ENCODE peak calls at places on chromosome 11, in nine cellular contexts. Z, E, M, G, J, F, D, T and R are unnamed samples.

GRCh38 chr11:120001161-120002135 is 136.5 kb downstream of the TRIM29 start:
- DNase-seq in G (peak), Z (no peak), D (no peak), J (no peak), M (no peak), E (no peak), F (no peak), T (no peak), R (no peak)

GRCh38 chr11:132111341-132111740 is 740.9 kb downstream of the NTM start:
- DNase-seq in M (no peak), G (no peak), J (no peak), Z (no peak), E (no peak), T (no peak), D (no peak), F (no peak), R (no peak)

GRCh38 chr11:119734788-119735187 is 5.8 kb upstream of the NECTIN1 start:
- DNase-seq in F (no peak), D (no peak), G (no peak), T (no peak), J (no peak), M (no peak), E (peak), Z (no peak), R (no peak)

GRCh38 chr11:78050964-78051831 is 12.5 kb upstream of the THRSP start:
- DNase-seq in M (no peak), T (peak), E (no peak), G (no peak), D (no peak), Z (no peak), F (no peak), J (no peak), R (no peak)

GRCh38 chr11:35554491-35555237 is 29.2 kb upstream of the PAMR1 start:
- DNase-seq in T (no peak), D (no peak), E (no peak), F (no peak), M (no peak), J (no peak), G (no peak), Z (no peak), R (no peak)

GRCh38 chr11:70034740-70035365 is 43.3 kb upstream of the ANO1 start:
- DNase-seq in J (no peak), D (no peak), E (no peak), F (no peak), M (no peak), Z (no peak), T (no peak), G (no peak), R (no peak)

GRCh38 chr11:79052539-79052938 is 388.3 kb downstream of the TENM4 start:
- DNase-seq in T (no peak), D (no peak), F (no peak), E (no peak), M (no peak), G (peak), J (no peak), Z (no peak), R (no peak)

GRCh38 chr11:83608571-83608970 is 322.4 kb upstream of the CCDC90B start:
- DNase-seq in J (no peak), G (no peak), F (no peak), T (no peak), M (no peak), Z (no peak), E (no peak), D (no peak), R (no peak)

GRCh38 chr11:67584881-67585873 is 1.6 kb downstream of the GSTP1 start:
- DNase-seq in G (no peak), D (no peak), M (no peak), J (no peak), E (no peak), T (no peak), Z (peak), F (no peak), R (no peak)

DNA sequence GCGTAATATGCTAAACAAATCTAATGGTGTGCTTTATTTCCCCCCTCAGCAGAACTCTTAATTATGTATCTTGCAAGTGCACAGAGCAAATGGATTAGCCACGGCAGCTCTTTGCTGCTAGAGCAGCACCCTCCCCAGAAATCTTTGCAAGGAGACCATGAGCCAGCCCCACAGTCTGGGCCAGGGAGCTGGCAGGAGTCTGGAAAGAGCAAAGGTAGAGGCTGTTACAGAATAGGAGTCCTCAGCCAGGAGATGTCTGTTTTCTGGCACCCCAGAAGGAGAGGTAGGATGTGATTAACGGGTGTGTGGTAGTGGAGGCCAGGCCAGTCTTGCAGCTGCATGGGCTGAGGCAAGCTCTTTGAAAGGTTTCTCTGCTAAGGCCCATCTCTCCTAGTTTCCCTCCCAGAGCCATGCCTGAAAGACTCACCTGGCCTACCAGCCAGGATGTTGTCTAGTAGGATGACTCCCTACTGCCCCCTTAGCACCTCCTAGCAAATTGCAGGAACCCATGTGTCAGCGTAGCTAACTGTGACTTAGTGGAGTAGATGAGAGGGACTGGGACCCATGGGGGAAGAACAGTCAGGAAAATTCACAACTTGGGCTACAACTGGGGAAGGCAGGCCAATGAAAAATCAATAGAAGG is 557.2 kb downstream of the BUD13 start:
- DNase-seq in T (no peak), G (peak), F (no peak), E (no peak), D (no peak), Z (peak), J (no peak), M (no peak), R (no peak)
- TF ChIP-seq CTCF in T (no peak), G (peak), F (no peak), E (no peak), D (no peak), Z (peak), J (no peak), M (no peak), R (peak)

GRCh38 chr11:59755701-59756495 is 722 bp downstream of the STX3 start:
- DNase-seq in Z (no peak), G (peak), J (peak), M (peak), E (peak), T (no peak), D (peak), F (peak), R (peak)

GRCh38 chr11:59756496-59756840 is 1.3 kb downstream of the STX3 start:
- DNase-seq in T (no peak), J (no peak), F (no peak), E (no peak), M (no peak), D (no peak), Z (no peak), G (no peak), R (no peak)

GRCh38 chr11:59754859-59755700 is at the start of gene STX3:
- DNase-seq in G (peak), D (peak), F (peak), M (peak), E (peak), Z (peak), J (peak), T (no peak), R (peak)

GRCh38 chr11:59753650-59754493 is 1.3 kb upstream of the STX3 start:
- DNase-seq in E (peak), D (peak), Z (peak), T (no peak), F (peak), G (peak), M (peak), J (peak), R (peak)

GRCh38 chr11:59754494-59754858 is 700 bp upstream of the STX3 start:
- DNase-seq in T (no peak), E (no peak), G (peak), M (no peak), D (no peak), F (no peak), Z (peak), J (peak), R (peak)
- TF ChIP-seq CTCF in T (no peak), E (no peak), G (no peak), M (no peak), D (no peak), F (no peak), Z (no peak), J (no peak), R (no peak)

GRCh38 chr11:50080256-50080655 is 47.6 kb downstream of the OR4C45 start:
- DNase-seq in Z (no peak), G (no peak), M (no peak), E (no peak), D (no peak), T (no peak), F (no peak), J (no peak), R (no peak)
- TF ChIP-seq CTCF in Z (no peak), G (no peak), M (no peak), E (no peak), D (no peak), T (no peak), F (no peak), J (no peak), R (no peak)

GRCh38 chr11:41659990-41660389 is 200.5 kb upstream of the LRRC4C start:
- DNase-seq in D (no peak), G (no peak), J (no peak), M (no peak), Z (no peak), F (no peak), T (no peak), E (peak), R (no peak)

GRCh38 chr11:41665633-41666032 is 206.2 kb upstream of the LRRC4C start:
- DNase-seq in J (no peak), F (no peak), D (no peak), M (no peak), E (no peak), T (no peak), Z (no peak), G (no peak), R (no peak)

DNA sequence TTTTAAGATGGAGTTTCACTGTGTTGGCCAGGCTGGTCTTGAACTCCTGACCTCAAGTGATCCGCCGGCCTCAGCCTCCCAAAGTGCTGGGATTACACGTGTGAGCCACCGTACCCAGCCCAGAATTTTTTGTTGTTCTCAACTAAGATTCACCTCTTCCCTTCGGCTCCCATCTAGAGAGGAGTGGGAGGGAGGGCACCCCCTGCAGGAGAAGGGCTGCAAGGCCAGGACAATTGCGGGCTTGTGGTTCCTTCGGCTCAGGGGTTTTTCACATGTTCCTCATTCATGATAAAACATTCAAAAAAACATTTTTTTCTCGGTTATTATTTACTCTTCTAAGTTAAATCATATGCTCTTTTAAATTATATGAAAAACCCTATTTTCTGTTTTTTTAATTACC is 201.1 kb upstream of the LRRC4C start:
- DNase-seq in E (no peak), G (peak), J (no peak), T (no peak), F (no peak), D (no peak), Z (no peak), M (no peak), R (no peak)
- TF ChIP-seq CTCF in E (no peak), G (no peak), J (no peak), T (no peak), F (no peak), D (no peak), Z (no peak), M (no peak), R (no peak)

GRCh38 chr11:46296520-46297448 is 19.3 kb downstream of the CREB3L1 start:
- DNase-seq in T (peak), F (no peak), J (peak), Z (no peak), M (no peak), E (peak), D (no peak), G (peak), R (peak)
- TF ChIP-seq CTCF in T (peak), F (no peak), J (peak), Z (no peak), M (no peak), E (no peak), D (peak), G (peak), R (peak)

DNA sequence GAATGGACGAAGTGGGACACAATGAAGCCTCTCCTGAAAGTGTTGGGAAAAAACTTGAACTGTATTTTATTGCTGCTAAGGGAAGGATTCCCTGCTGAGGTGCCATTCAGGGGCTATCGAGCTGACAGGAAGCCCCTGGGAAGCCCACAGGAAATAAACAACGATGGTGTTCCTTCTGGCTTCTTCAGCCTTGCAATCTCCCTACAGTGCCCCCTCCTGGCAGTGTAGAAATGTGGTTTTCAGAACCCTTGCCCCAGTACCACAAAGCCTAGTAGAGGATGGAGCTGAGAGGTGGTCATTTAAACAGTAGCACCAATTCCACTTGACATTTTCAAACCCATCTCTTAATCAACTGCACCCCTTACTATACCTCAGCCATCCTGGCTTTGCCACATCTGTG is 676.7 kb upstream of the ARHGAP42 start:
- DNase-seq in F (no peak), J (no peak), T (no peak), E (no peak), G (peak), Z (no peak), D (no peak), M (no peak), R (no peak)
- TF ChIP-seq CTCF in F (no peak), J (no peak), T (no peak), E (no peak), G (no peak), Z (peak), D (no peak), M (no peak), R (no peak)

GRCh38 chr11:45294499-45294898 is 8.4 kb upstream of the SYT13 start:
- DNase-seq in T (no peak), G (no peak), M (no peak), E (no peak), J (no peak), F (no peak), D (no peak), Z (no peak), R (no peak)

GRCh38 chr11:45298718-45299117 is 12.6 kb upstream of the SYT13 start:
- DNase-seq in E (no peak), D (no peak), T (no peak), M (no peak), J (no peak), Z (peak), G (no peak), F (no peak), R (no peak)

GRCh38 chr11:45290586-45290985 is 4.4 kb upstream of the SYT13 start:
- DNase-seq in T (no peak), D (no peak), J (no peak), E (no peak), F (no peak), M (no peak), Z (no peak), G (no peak), R (no peak)

GRCh38 chr11:45300715-45301114 is 14.6 kb upstream of the SYT13 start:
- DNase-seq in F (no peak), D (no peak), G (no peak), J (no peak), Z (no peak), M (no peak), E (no peak), T (no peak), R (no peak)

GRCh38 chr11:45296085-45296484 is 9.9 kb upstream of the SYT13 start:
- DNase-seq in Z (no peak), M (no peak), T (no peak), J (no peak), D (no peak), F (no peak), E (no peak), G (no peak), R (no peak)
- TF ChIP-seq CTCF in Z (no peak), M (no peak), T (no peak), J (no peak), D (no peak), F (no peak), E (no peak), G (no peak), R (no peak)